ENCODE peak calls at places on chromosomes 13 and 19, in four cellular contexts. X, B, I and E are unnamed samples.

GRCh38 chr19:34316741-34317241 is 48.2 kb upstream of the GPI start:
- DNase-seq in I (peak), X (no peak), B (peak), E (no peak)

GRCh38 chr19:42286349-42287016 is 15.4 kb upstream of the PRR19 start:
- DNase-seq in I (no peak), B (peak), X (no peak), E (no peak)

GRCh38 chr13:78701383-78701782 is 42.4 kb upstream of the OBI1 start:
- DNase-seq in I (no peak), X (no peak), B (no peak), E (no peak)

GRCh38 chr13:40682449-40683240 is 16.2 kb upstream of the FOXO1 start:
- DNase-seq in B (no peak), X (no peak), I (no peak), E (no peak)

GRCh38 chr19:5600797-5601196 is 21.8 kb downstream of the SAFB2 start:
- DNase-seq in I (peak), B (no peak), X (no peak), E (no peak)

GRCh38 chr13:107351305-107351704 is 783.4 kb upstream of the ARGLU1 start:
- DNase-seq in B (no peak), X (no peak), I (no peak), E (no peak)

GRCh38 chr19:29364224-29364726 is 151.3 kb upstream of the UQCRFS1 start:
- DNase-seq in X (no peak), I (no peak), B (no peak), E (no peak)

GRCh38 chr13:42110410-42111155 is 62.1 kb downstream of the DGKH start:
- DNase-seq in X (no peak), B (no peak), I (no peak), E (no peak)

GRCh38 chr19:17079710-17080440 is 4.3 kb downstream of the MYO9B start:
- DNase-seq in X (peak), B (peak), I (peak), E (peak)

GRCh38 chr13:50085063-50085462 is 69.8 kb downstream of the KCNRG start:
- DNase-seq in B (no peak), I (no peak), X (no peak), E (no peak)

GRCh38 chr19:48844472-48844871 is 8.2 kb upstream of the HSD17B14 start:
- DNase-seq in I (no peak), B (no peak), X (no peak), E (no peak)

GRCh38 chr13:49292742-49293498 is 45.2 kb downstream of the CDADC1 start:
- DNase-seq in B (peak), X (no peak), I (no peak), E (no peak)

GRCh38 chr19:632228-633067 is 889 bp downstream of the POLRMT start:
- DNase-seq in B (peak), I (peak), X (no peak), E (no peak)

GRCh38 chr13:102550507-102550906 is 46.3 kb upstream of the TPP2 start:
- DNase-seq in I (no peak), B (no peak), X (no peak), E (no peak)

GRCh38 chr13:33279898-33280549 is 5.5 kb downstream of the STARD13 start:
- DNase-seq in X (peak), B (peak), I (no peak), E (no peak)

GRCh38 chr13:114069376-114070097 is 62.9 kb downstream of the RASA3 start:
- DNase-seq in B (no peak), I (peak), X (no peak), E (no peak)

GRCh38 chr19:11479470-11480080 is 1.3 kb downstream of the ELAVL3 start:
- DNase-seq in B (no peak), I (peak), X (no peak), E (no peak)

GRCh38 chr19:50658438-50659317 is 9.4 kb downstream of the C19orf81 start:
- DNase-seq in B (peak), X (peak), I (no peak), E (no peak)

GRCh38 chr19:8331263-8331840 is 10.1 kb downstream of the RPS28 start:
- DNase-seq in I (no peak), X (no peak), B (no peak), E (no peak)

GRCh38 chr13:50122465-50122864 is 107.2 kb downstream of the KCNRG start:
- DNase-seq in B (no peak), X (no peak), I (no peak), E (no peak)

GRCh38 chr13:53170910-53171309 is 142.3 kb downstream of the OLFM4 start:
- DNase-seq in X (no peak), B (no peak), I (no peak), E (no peak)

GRCh38 chr19:36837525-36837901 is 674 bp downstream of the ZNF790 start:
- DNase-seq in B (no peak), X (no peak), I (no peak), E (no peak)

GRCh38 chr13:60351326-60351725 is 45.7 kb upstream of the TDRD3 start:
- DNase-seq in X (no peak), B (no peak), I (no peak), E (no peak)

GRCh38 chr19:18053571-18054219 is 33.0 kb downstream of the IL12RB1 start:
- DNase-seq in X (no peak), B (no peak), I (no peak), E (no peak)

GRCh38 chr19:35471946-35472345 is 18.3 kb downstream of the KRTDAP start:
- DNase-seq in B (no peak), X (no peak), I (no peak), E (no peak)

GRCh38 chr19:35474104-35474503 is 16.2 kb downstream of the KRTDAP start:
- DNase-seq in B (no peak), X (no peak), I (no peak), E (no peak)

GRCh38 chr19:35479278-35479677 is 11.0 kb downstream of the KRTDAP start:
- DNase-seq in B (no peak), I (no peak), X (no peak), E (no peak)

GRCh38 chr19:35478794-35479193 is 11.5 kb downstream of the KRTDAP start:
- DNase-seq in I (no peak), B (no peak), X (no peak), E (no peak)

DNA sequence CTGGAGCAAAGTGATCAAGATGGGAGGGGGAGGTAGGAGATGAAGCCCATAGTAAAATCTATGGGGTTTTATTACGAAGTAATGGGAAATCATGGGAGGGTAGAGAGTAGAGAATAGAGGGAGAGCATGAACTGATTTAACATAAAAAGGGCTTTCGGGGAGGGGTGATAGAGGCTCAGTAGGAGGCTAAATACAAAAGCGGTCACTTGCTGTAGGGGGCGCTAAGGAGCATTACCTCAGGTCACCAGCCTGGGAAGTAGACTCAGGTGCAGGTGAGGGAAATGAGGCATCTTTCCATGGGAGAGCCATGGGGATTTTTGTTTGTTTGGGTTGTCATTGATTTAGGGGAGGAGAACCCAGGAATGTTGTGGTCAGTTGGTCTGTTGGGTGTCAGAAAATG is 14.1 kb downstream of the KRTDAP start:
- DNase-seq in I (no peak), X (no peak), B (no peak), E (no peak)
- TF ChIP-seq CTCF in I (no peak), X (no peak), B (no peak), E (no peak)

DNA sequence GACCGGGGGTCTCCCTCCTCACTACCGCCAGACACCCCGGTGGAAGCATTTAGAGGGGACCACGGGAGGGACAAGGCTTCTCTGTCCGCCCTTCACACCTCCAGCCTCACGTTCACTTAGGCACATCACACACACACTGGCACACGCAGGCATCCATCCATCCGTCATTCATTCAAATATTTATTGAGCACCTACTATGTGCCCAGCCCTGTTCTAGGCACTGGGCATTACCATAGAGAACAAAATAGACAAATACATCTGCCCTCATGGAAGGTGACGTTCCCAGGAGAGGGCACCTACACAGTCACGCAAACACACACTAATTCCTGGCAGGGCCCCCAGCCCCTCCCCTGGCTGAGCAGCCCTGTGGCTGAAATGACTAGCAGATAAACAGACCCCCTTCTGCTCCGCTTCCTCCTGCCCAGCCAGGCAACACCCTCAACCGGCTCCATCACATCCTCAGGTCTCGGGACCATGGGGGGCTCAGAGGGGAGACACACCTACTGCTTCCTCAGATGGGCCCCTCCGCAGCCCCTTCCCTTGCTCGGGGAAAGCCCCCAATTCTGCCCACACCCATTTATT is 3.7 kb upstream of the NOP53 start:
- DNase-seq in I (no peak), B (no peak), X (no peak), E (no peak)
- TF ChIP-seq CTCF in I (no peak), B (no peak), X (no peak), E (no peak)

GRCh38 chr19:4590559-4590958 is 31.1 kb upstream of the SEMA6B start:
- DNase-seq in I (no peak), B (no peak), X (no peak), E (no peak)

GRCh38 chr19:4591296-4591695 is 31.8 kb upstream of the SEMA6B start:
- DNase-seq in B (no peak), X (no peak), I (no peak), E (no peak)

GRCh38 chr19:4592445-4592844 is 33.0 kb upstream of the SEMA6B start:
- DNase-seq in I (no peak), B (no peak), X (no peak), E (no peak)

GRCh38 chr19:4587527-4587926 is 28.0 kb upstream of the SEMA6B start:
- DNase-seq in B (no peak), I (no peak), X (no peak), E (no peak)

DNA sequence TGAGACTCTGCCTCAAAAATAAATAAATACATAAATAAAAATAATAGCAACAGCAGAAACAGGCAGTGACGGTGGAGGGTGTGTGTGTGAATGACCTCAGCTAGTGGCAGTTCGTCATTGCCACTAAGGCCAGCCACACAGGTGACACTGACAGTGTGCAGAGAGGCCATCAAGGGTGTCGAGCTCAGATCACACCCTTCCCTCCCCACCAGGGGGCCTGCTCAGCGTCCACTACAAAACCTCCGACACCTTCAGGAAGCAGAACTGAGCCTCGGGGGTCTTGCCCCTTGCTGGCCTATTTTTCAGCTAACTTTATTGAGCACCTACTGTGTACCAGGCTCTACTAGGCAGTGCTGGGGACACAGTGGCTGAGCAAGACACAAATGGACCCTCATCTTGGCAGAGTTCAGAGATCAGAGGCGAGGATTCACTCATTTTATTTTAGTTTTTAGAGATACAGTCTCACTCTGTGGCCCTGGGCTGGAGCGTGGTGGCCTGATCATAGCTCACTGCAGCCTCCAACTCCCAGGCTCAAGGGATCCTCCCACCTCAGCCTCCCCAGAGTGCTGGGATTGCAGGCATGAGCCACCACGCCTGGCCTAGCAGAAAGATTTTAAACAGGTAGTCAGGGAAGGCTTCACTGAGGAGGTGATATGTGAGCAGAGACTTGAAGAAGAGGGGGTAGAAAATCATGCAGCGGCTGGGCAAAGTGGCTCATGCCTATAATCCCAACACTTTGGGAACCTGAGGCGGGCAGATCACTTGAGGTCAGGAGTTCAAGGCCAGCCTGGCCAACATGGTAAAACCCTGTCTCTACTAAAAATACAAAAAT is 30.3 kb upstream of the SEMA6B start:
- DNase-seq in I (no peak), X (no peak), B (peak), E (no peak)
- TF ChIP-seq CTCF in I (peak), X (no peak), B (no peak), E (no peak)

DNA sequence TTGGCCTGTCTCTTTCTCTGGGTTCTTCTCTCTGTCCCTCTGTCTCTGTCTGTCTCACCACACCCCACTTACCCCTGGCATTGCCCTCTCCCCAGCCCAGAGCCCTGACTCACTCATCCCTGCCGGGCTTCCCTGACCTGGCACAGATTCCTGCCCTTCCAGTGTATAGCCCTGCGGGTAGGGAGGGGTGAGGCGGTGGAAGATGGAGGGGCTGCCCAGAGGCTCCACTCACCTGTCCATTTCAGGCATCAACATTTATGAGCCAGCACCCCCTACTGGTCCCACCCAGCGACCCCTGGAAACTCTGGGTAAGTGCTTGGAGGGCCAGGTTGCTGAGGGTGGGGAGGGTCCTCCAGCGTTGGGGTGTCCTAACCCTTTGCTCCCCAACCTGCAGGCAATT is 1.0 kb downstream of the NCCRP1 start:
- DNase-seq in B (no peak), X (no peak), I (no peak), E (no peak)
- TF ChIP-seq CTCF in B (no peak), X (no peak), I (no peak), E (no peak)

GRCh38 chr19:53868892-53869804 is 1.5 kb downstream of the MYADM start:
- DNase-seq in B (peak), I (peak), X (peak), E (no peak)
- TF ChIP-seq CTCF in B (peak), I (peak), X (peak), E (peak)

GRCh38 chr13:39273953-39274352 is 235.7 kb downstream of the NHLRC3 start:
- DNase-seq in I (no peak), X (no peak), B (no peak), E (no peak)
- TF ChIP-seq CTCF in I (peak), X (no peak), B (no peak), E (no peak)

DNA sequence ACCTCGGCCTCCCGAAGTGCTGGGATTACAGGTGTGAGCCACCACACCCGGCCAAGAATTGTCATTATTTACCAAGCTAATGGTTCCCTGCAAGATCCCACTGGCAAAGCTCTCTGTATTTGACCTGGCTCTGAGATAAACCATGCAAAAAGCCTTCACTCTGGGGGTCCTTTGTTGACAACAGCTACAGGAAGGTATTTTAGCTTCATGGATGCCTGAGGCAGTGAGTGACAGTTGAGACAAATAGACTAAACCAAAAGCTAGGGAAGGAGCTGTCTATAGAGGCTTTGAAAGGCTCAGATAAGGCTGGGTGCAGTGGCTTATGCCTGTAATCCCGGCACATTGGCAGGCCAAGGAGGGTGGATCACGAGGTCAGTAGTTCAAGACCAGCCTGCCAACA is 45.5 kb downstream of the NOTCH3 start:
- DNase-seq in B (no peak), I (no peak), X (no peak), E (no peak)
- TF ChIP-seq CTCF in B (no peak), I (no peak), X (no peak), E (no peak)

DNA sequence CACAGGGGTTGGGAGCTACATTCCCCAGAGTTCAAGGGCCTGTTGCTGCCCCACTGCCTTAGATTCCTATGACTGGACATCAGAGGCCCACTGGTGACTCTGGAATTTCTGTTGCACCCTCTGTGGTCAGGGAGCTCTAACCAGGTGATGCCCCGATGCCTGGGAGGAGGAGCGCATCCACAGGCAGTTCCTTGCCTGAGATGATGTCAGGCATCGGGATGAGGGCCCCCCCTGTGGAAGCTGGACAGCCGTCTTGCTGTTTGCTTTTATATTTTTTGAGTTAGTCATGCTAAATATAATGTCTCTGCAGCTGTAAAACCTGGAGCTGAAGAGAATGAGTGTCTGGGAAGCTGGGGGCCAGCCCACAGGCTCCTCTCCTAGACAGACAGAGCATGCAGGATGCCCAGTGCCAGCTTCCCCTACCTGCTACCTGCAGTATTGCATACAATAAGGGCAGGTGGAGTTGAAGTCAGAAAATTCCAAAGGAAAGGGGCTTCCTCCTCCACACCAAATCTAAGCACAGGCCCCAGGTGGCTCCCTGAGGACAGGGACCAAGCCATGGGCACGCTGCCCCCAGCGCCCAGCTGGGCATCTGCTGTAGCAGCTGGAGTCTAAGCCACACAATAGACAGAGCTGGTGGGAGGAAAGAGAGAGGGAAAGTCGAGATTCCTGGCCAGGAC is 16.2 kb downstream of the COL4A2 start:
- DNase-seq in B (no peak), X (no peak), I (no peak), E (no peak)
- TF ChIP-seq CTCF in B (no peak), X (no peak), I (no peak), E (no peak)